ENCODE peak calls at places on chromosomes 1 and 21, in four cellular contexts. Q is GM12878, W is K562, T is HepG2. L is an unnamed sample.

GRCh38 chr21:14545906-14546480 is at the start of gene SAMSN1:
- DNase-seq in Q (peak; percentile 78), W (peak; percentile 60), T (no peak), L (no peak)

GRCh38 chr1:73801912-73802429 is 396.0 kb downstream of the LRRIQ3 start:
- DNase-seq in Q (no peak), W (no peak), T (no peak), L (no peak)

GRCh38 chr1:70762386-70762785 is 285.2 kb downstream of the PTGER3 start:
- DNase-seq in Q (no peak), W (no peak), T (no peak), L (no peak)

GRCh38 chr21:31729622-31730343 is 2.1 kb downstream of the SCAF4 start:
- DNase-seq in Q (no peak), W (no peak), T (no peak), L (no peak)

GRCh38 chr1:160741092-160741501 is 2.0 kb downstream of the SLAMF7 start:
- DNase-seq in Q (no peak), W (no peak), T (no peak), L (no peak)

GRCh38 chr1:2356401-2356800 is 35.0 kb downstream of the MORN1 start:
- DNase-seq in Q (no peak), W (no peak), T (no peak), L (no peak)

GRCh38 chr1:43705982-43706597 is 1.2 kb upstream of the ST3GAL3 start:
- DNase-seq in Q (no peak), W (peak; percentile 20), T (no peak), L (no peak)

GRCh38 chr1:24393892-24394291 is 19.7 kb downstream of the STPG1 start:
- DNase-seq in Q (no peak), W (peak; percentile 2), T (no peak), L (no peak)

GRCh38 chr1:210915890-210916507 is 217.9 kb downstream of the KCNH1 start:
- DNase-seq in Q (no peak), W (no peak), T (no peak), L (no peak)

GRCh38 chr1:103371234-103371633 is 154.3 kb upstream of the RNPC3 start:
- DNase-seq in Q (no peak), W (no peak), T (no peak), L (no peak)

GRCh38 chr1:228798548-228798947 is 63.3 kb downstream of the RHOU start:
- DNase-seq in Q (no peak), W (no peak), T (no peak), L (no peak)

GRCh38 chr1:228795578-228795977 is 60.3 kb downstream of the RHOU start:
- DNase-seq in Q (no peak), W (no peak), T (no peak), L (no peak)

GRCh38 chr1:228799929-228800328 is 64.7 kb downstream of the RHOU start:
- DNase-seq in Q (no peak), W (no peak), T (no peak), L (no peak)

GRCh38 chr1:228801068-228801467 is 65.8 kb downstream of the RHOU start:
- DNase-seq in Q (no peak), W (no peak), T (peak; percentile 47), L (no peak)

GRCh38 chr1:228798047-228798446 is 62.8 kb downstream of the RHOU start:
- DNase-seq in Q (no peak), W (no peak), T (no peak), L (no peak)
- TF ChIP-seq CBFB in Q (no peak), W (no peak), T (no peak), L (no peak)

GRCh38 chr1:163807331-163807730 is 485.6 kb downstream of the NUF2 start:
- DNase-seq in Q (no peak), W (no peak), T (no peak), L (no peak)
- TF ChIP-seq SP1 in Q (no peak), W (no peak), T (no peak), L (no peak)

DNA sequence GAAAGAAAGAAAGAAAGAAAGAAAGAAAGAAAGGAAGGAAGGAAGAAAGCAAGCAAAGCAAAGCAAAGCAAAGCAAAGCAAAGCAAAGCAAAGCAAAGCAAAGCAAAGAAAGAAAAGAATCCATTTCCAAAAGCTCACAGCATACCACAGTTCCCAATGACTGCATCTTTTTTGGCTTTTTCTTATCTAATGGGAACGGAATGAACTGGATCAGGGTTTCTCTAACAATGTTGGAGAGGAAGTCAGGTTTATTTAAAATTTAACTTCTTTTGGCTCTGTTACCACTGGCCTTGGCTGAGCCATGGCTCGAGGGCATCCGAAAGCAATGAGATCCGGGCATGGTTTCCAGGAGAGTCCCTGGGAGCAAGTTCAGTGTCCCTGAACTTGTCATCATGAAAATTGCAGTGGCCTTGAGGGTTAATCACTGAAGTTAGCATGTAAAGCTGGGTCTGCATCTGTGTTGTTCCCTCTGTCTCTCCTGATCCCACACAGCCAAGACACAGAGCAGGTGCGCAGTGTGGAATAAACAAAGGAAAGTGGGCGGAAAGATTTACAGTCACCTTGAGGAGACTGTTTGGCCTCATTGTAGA is 34.6 kb upstream of the CTPS1 start:
- DNase-seq in Q (no peak), W (no peak), T (peak; percentile 64), L (no peak)
- TF ChIP-seq ATF2 in Q (no peak), W (no peak), T (peak; percentile 22), L (no peak)

DNA sequence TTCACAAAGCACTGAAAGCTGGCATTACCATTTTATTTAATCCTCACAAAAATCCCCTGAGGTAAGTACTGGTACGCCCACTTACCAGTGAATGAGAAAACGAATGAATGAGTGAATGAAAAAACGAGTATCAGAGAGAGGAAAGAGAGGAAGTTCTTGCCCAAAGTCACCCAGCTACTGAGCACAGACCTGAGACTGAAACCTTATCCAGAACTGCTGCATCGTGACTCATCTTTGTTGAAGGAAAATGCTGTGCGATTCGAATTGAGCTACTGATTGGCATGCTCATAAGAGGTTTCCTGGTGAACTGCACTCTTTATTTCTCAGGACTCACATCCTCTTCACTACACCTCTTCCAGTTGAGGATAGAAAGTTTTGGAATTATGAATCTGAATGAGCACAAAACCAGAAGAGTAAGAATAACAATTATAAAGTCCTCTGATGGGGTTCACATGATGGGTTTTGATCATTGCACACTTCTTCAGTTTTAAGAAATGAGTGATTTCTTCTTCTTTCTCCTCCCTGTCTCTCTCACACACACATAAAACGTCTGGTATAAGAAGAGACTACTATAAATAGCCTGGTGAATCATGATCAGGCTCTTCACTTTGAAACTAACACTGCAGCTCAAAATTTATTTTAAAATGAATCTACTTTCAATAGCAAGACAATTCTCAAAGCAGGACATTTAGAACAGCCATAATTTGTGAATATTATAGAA is 32.1 kb downstream of the IL12RB2 start:
- DNase-seq in Q (peak; percentile 84), W (no peak), T (no peak), L (no peak)
- TF ChIP-seq CBFB in Q (no peak), W (no peak), T (no peak), L (no peak)

GRCh38 chr1:147171399-147172167 is 687 bp downstream of the PRKAB2 start:
- DNase-seq in Q (no peak), W (peak; percentile 17), T (no peak), L (no peak)
- TF ChIP-seq SP1 in Q (no peak), W (no peak), T (no peak), L (no peak)

GRCh38 chr1:54807756-54808155 is 6.6 kb upstream of the TTC22 start:
- DNase-seq in Q (no peak), W (no peak), T (no peak), L (no peak)

GRCh38 chr1:54810144-54810942 is 9.2 kb upstream of the TTC22 start:
- DNase-seq in Q (no peak), W (peak; percentile 80), T (peak; percentile 42), L (peak; percentile 84)

GRCh38 chr1:54806931-54807611 is 5.9 kb upstream of the TTC22 start:
- DNase-seq in Q (no peak), W (no peak), T (no peak), L (no peak)

GRCh38 chr1:54809496-54810074 is 8.5 kb upstream of the TTC22 start:
- DNase-seq in Q (no peak), W (no peak), T (no peak), L (no peak)

GRCh38 chr1:54808443-54809207 is 7.5 kb upstream of the TTC22 start:
- DNase-seq in Q (no peak), W (peak; percentile 41), T (no peak), L (no peak)
- TF ChIP-seq ATF2 in Q (no peak), W (no peak), T (no peak), L (no peak)

DNA sequence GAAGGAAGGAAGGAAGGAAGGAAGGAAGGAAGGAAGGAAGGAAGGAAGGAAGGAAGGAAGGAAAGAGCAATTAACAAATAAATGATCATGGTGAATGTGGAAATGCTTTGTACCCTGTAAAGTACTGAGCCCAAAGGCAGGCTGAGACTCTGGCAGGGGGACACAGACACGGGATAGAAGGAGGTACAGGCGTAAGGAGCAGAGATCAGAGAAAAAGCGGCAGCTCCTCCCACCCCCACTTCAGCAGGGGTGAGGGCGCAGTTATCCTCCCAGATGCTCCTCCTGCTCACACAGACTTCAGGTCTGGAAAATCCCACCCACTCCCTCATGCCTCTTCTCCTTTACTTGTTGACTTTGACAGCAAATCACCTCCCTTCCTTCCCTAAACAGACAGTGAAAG is 464.5 kb downstream of the MATN1 start:
- DNase-seq in Q (no peak), W (no peak), T (no peak), L (no peak)
- TF ChIP-seq CBFB in Q (no peak), W (no peak), T (no peak), L (no peak)

GRCh38 chr21:46190491-46191131 is 6.4 kb upstream of the SPATC1L start:
- DNase-seq in Q (no peak), W (no peak), T (no peak), L (no peak)

GRCh38 chr21:46189959-46190490 is 5.8 kb upstream of the SPATC1L start:
- DNase-seq in Q (no peak), W (no peak), T (no peak), L (no peak)

GRCh38 chr21:46189213-46189958 is 5.1 kb upstream of the SPATC1L start:
- DNase-seq in Q (no peak), W (peak; percentile 63), T (no peak), L (no peak)

GRCh38 chr21:46191686-46192575 is 7.7 kb upstream of the SPATC1L start:
- DNase-seq in Q (no peak), W (no peak), T (no peak), L (no peak)

GRCh38 chr21:46191257-46191685 is 7.0 kb upstream of the SPATC1L start:
- DNase-seq in Q (no peak), W (peak; percentile 46), T (no peak), L (no peak)
- TF ChIP-seq SP1 in Q (no peak), W (no peak), T (no peak), L (no peak)